ENCODE peak calls at places on chromosomes 12 and 14, in five cellular contexts. D, W, A, J and V are unnamed samples.

GRCh38 chr14:54712371-54712998 is 145.6 kb downstream of the SAMD4A start:
- DNase-seq in W (peak), D (no peak), J (peak), A (no peak), V (no peak)

GRCh38 chr12:129844662-129845061 is 59.2 kb downstream of the TMEM132D start:
- DNase-seq in W (no peak), J (no peak), A (no peak), D (no peak), V (no peak)

GRCh38 chr12:54504550-54504949 is 7.0 kb downstream of the NCKAP1L start:
- DNase-seq in J (no peak), W (no peak), D (no peak), A (no peak), V (no peak)

GRCh38 chr12:46258129-46258528 is 10.7 kb downstream of the SLC38A1 start:
- DNase-seq in A (no peak), D (no peak), W (no peak), J (no peak), V (no peak)

GRCh38 chr12:75951399-75952228 is 80.0 kb downstream of the PHLDA1 start:
- DNase-seq in W (peak), D (no peak), A (no peak), J (no peak), V (no peak)

GRCh38 chr14:35121026-35121886 is 534 bp downstream of the PPP2R3C start:
- DNase-seq in J (peak), A (no peak), D (peak), W (peak), V (peak)

GRCh38 chr14:98169170-98169587 is 1102.8 kb downstream of the BCL11B start:
- DNase-seq in W (no peak), A (no peak), J (no peak), D (no peak), V (no peak)

GRCh38 chr14:91506226-91506625 is 3.9 kb downstream of the PPP4R3A start:
- DNase-seq in D (no peak), A (no peak), W (no peak), J (no peak), V (no peak)

GRCh38 chr12:52130695-52131094 is 51.2 kb downstream of the SMIM41 start:
- DNase-seq in A (no peak), W (no peak), D (no peak), J (no peak), V (peak)

GRCh38 chr14:68795602-68796417 is 2.9 kb upstream of the ZFP36L1 start:
- DNase-seq in W (peak), A (no peak), J (peak), D (peak), V (peak)

GRCh38 chr14:51614707-51615106 is 37.0 kb upstream of the FRMD6 start:
- DNase-seq in J (no peak), D (no peak), A (peak), W (peak), V (no peak)

GRCh38 chr12:122203968-122204828 is 689 bp downstream of the B3GNT4 start:
- DNase-seq in D (no peak), A (no peak), J (no peak), W (no peak), V (peak)

GRCh38 chr12:127235771-127236170 is 1031.2 kb upstream of the TMEM132C start:
- DNase-seq in W (no peak), A (no peak), J (no peak), D (no peak), V (no peak)

GRCh38 chr12:105100998-105101397 is 6.5 kb upstream of the WASHC4 start:
- DNase-seq in W (peak), A (no peak), D (no peak), J (peak), V (no peak)

GRCh38 chr12:6370994-6371754 is 4.2 kb downstream of the SCNN1A start:
- DNase-seq in J (peak), W (peak), A (peak), D (peak), V (peak)

GRCh38 chr14:61103541-61104339 is 122.7 kb downstream of the SLC38A6 start:
- DNase-seq in A (peak), J (peak), W (peak), D (peak), V (no peak)

GRCh38 chr12:2341051-2341751 is 288.4 kb downstream of the CACNA1C start:
- DNase-seq in J (no peak), A (no peak), D (no peak), W (no peak), V (no peak)

GRCh38 chr14:49621114-49621881 is 699 bp downstream of the MGAT2 start:
- DNase-seq in A (no peak), W (no peak), J (peak), D (peak), V (peak)

GRCh38 chr14:83463500-83464098 is 1929.9 kb upstream of the SEL1L start:
- DNase-seq in J (peak), W (peak), A (peak), D (no peak), V (no peak)

GRCh38 chr12:100987552-100988277 is 193.1 kb downstream of the ANO4 start:
- DNase-seq in W (peak), D (peak), J (peak), A (peak), V (no peak)

GRCh38 chr14:101932668-101933067 is 31.7 kb upstream of the DYNC1H1 start:
- DNase-seq in J (no peak), A (no peak), W (no peak), D (peak), V (no peak)

GRCh38 chr14:91870001-91870400 is 2.7 kb upstream of the TC2N start:
- DNase-seq in A (no peak), J (no peak), D (no peak), W (no peak), V (no peak)

GRCh38 chr12:120972870-120973543 is 5.3 kb upstream of the HNF1A start:
- DNase-seq in D (no peak), W (no peak), A (no peak), J (no peak), V (no peak)

GRCh38 chr14:55191881-55192616 is 664 bp upstream of the DLGAP5 start:
- DNase-seq in A (no peak), W (no peak), J (no peak), D (no peak), V (no peak)

GRCh38 chr12:113162102-113163029 is 12.8 kb downstream of the CFAP73 start:
- DNase-seq in A (no peak), D (peak), W (peak), J (peak), V (no peak)

GRCh38 chr12:21323736-21324135 is 11.0 kb downstream of the SLCO1A2 start:
- DNase-seq in D (no peak), W (no peak), J (no peak), A (no peak), V (no peak)

GRCh38 chr12:68040450-68041075 is 51.3 kb downstream of the IFNG-AS1 start:
- DNase-seq in W (peak), A (peak), D (peak), J (peak), V (no peak)

GRCh38 chr12:45227668-45228067 is 11.8 kb downstream of the ANO6 start:
- DNase-seq in W (no peak), A (no peak), J (no peak), D (no peak), V (no peak)

GRCh38 chr12:92506891-92507290 is 195.9 kb upstream of the PLEKHG7 start:
- DNase-seq in A (no peak), J (no peak), W (no peak), D (no peak), V (no peak)

GRCh38 chr12:92506460-92506859 is 196.3 kb upstream of the PLEKHG7 start:
- DNase-seq in A (no peak), W (peak), J (peak), D (no peak), V (no peak)

GRCh38 chr12:92503029-92503931 is 199.5 kb upstream of the PLEKHG7 start:
- DNase-seq in J (peak), A (no peak), D (no peak), W (no peak), V (no peak)

GRCh38 chr12:92503977-92504966 is 198.5 kb upstream of the PLEKHG7 start:
- DNase-seq in D (peak), W (no peak), A (no peak), J (no peak), V (no peak)

GRCh38 chr12:92505373-92506340 is 197.1 kb upstream of the PLEKHG7 start:
- DNase-seq in J (peak), D (peak), W (peak), A (no peak), V (peak)
- H3K4me3 ChIP-seq in J (peak), D (no peak), W (no peak), A (no peak), V (peak)

DNA sequence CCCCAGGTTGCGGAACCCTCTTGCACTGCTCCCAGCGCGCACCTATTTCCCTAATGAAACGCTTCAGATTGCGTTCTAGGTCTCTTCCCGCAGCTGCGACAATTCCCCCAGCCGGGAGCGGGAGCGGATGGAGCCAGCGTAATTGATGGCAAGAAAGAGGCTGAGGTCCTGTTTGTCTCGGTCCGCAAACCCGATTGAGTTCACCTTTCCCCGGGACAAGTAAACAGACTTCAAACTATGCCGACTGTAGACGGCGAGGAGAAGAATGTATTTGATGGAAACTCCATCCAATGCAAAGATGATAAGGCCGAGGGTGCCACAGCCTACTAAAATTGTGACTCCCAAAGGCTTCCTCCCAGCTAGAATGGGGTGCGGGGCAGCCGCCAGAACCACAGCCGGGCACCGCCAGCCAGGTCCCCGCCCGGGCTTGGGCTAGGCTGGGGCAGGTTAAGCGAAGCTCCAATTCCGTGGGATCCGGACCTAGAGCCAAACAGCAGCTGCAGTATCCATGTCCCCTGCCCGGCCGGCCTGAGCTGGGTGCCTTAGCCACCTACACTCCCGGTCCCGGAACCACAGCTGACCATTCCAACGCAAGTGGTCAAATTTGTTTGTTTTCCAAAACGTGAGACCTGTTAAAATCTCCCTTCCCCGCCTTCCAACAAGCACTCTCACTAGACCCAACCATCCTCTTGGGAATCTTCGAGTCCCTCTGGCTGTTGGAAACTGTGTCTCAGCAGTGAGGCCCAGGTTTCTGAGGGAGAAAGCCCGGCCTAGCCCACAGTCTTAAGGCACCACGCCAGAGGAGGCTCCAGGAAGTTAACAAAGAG is 5.5 kb downstream of the NKX2-1 start:
- DNase-seq in D (no peak), A (no peak), J (no peak), W (no peak), V (peak)
- H3K4me3 ChIP-seq in D (no peak), A (no peak), J (no peak), W (no peak), V (peak)

DNA sequence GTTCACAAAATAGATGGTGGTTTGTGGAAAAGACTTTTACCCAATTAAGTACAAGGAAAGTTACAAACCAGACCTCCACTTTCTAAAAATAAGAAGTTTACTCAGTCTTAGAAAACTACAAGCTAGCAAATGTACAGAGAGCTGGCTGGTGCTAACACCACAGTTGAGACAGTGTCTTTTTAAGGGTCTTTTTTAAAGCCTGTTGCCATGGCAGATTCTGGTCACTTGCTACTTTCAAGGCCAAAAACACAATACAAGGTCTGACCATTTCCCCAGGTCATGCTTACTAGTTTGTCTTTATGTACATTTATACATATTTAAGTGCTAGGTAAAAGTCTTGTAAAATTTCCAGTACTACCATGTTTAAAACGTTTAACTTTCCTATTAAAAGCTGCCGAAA is 2.4 kb downstream of the BTG1 start:
- DNase-seq in W (no peak), D (no peak), J (no peak), A (no peak), V (no peak)
- H3K4me3 ChIP-seq in W (peak), D (peak), J (peak), A (peak), V (peak)

DNA sequence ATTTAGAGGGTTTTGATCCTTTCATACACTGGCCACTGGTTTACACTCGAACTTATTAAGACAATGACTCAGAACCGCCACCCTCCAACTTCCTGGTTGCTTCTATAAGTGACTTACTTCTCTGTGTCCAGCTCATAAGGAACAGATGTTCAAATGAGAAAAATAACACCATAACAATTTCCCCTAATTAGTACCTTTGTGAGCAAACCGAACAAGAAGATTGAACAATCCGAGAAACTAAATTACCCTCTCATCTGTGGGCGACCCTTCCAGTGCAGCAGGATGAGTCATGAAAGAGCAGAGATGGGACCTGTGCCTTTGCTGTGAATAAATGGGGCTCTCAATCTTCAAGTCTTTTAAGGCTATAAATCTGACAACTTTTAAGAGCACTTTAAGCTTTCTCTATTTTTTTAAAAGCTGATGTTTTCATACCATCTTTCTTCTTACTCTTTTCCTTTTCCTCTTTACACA is 146.8 kb upstream of the RASSF8 start:
- DNase-seq in J (peak), D (no peak), A (peak), W (peak), V (no peak)
- H3K4me3 ChIP-seq in J (no peak), D (no peak), A (no peak), W (no peak), V (no peak)

DNA sequence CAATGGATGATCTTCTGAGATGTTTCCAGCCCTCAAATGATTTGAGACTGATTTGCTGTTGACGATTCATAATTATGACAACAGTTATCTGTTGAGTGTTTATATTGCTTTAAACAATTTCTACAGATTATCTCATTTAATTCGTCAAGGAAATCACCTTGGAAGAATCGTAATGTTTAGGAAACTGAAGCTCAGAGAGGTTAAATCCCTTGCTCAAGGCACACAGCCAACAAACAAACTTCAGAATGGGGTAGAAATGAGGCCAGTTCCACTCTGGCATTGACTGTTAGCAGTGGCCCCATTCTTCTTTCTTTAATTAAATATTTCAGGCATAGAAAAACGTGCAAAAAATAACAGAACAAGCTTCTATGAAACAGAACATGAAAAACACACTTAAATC is 4.0 kb upstream of the WSCD2 start:
- DNase-seq in W (no peak), A (no peak), J (no peak), D (no peak), V (no peak)
- H3K4me3 ChIP-seq in W (no peak), A (no peak), J (no peak), D (no peak), V (no peak)

DNA sequence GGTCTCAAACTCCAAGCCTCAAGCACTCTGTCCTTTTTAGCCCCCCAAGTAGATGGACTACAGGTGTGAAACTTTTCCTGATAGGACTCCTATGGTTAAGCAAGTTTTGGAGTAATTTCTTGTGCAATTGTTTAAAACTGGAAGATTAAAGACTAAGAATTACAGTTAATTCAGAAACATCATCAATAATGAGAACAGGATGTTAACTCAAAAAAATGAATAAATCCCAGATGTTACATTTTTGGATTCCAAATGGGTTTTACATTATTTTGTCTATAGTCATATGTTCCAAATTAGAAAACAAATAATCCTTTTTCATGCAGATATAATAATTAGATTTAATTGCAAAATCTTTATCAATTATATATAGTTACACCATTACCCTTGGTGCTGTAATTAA is 24.4 kb upstream of the KITLG start:
- DNase-seq in D (no peak), A (no peak), J (no peak), W (peak), V (no peak)
- H3K4me3 ChIP-seq in D (no peak), A (no peak), J (no peak), W (no peak), V (no peak)

DNA sequence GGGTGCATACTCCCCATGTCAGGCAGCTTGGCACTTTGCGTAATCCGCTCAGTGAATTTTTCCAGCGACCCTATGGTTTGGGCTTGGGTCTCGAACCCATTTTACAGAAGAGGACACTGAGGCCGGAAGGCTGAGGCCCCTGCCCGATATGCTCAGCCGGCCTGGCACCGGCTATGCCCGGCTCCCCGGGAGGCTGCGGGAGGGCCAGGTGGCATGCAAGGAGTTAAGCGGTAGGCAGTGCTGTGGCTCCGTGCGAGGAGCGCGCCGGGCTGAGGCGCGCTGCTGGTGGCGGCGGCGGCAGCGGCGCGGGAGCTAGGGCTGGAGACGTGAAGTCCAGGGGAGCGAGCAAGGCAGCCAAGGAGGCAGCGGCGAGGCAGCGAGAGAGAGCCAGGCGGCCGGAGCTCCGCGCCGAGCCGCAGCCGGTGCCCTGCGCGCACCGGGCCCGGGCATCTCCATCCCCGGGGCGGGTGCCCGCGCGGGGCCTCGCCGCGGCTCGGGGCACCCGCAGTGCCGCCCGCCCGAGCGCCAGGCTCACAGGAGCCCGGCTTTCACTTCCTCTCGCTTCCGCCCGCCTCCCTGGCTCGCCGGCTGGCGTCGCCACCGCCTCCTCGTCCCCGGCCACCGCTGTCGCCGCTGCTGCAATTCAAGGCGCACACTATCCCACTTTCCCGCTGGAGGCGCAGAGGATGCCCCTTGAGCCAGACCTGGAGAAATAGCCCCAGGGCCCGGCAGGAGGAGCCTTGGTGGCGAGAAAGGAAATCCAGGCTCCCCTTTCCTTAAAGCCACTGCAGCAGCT is at the start of gene WSCD2:
- DNase-seq in W (no peak), D (peak), A (no peak), J (no peak), V (peak)
- H3K4me3 ChIP-seq in W (no peak), D (peak), A (no peak), J (no peak), V (peak)